ENCODE peak calls at places on chromosome 15, in four cellular contexts. W, X, A and O are unnamed samples.

GRCh38 chr15:83871808-83872559 is 218.1 kb downstream of the ADAMTSL3 start:
- DNase-seq in W (no peak), X (no peak), A (peak), O (no peak)

GRCh38 chr15:85865070-85865684 is 70.5 kb upstream of the KLHL25 start:
- DNase-seq in W (no peak), X (peak), A (peak), O (peak)

GRCh38 chr15:32656091-32656860 is 14.8 kb downstream of the SCG5 start:
- DNase-seq in W (no peak), X (no peak), A (no peak), O (no peak)

GRCh38 chr15:81360491-81360890 is 13.5 kb downstream of the TMC3 start:
- DNase-seq in W (no peak), X (no peak), A (no peak), O (no peak)

GRCh38 chr15:47027322-47027946 is 689.9 kb upstream of the SEMA6D start:
- DNase-seq in W (no peak), X (peak), A (no peak), O (no peak)

GRCh38 chr15:90465930-90466567 is 63.7 kb upstream of the CRTC3 start:
- DNase-seq in W (no peak), X (no peak), A (no peak), O (no peak)

GRCh38 chr15:74365619-74366445 is 1.6 kb downstream of the CYP11A1 start:
- DNase-seq in W (peak), X (no peak), A (peak), O (no peak)

GRCh38 chr15:34584321-34584668 is 844 bp upstream of the GOLGA8B start:
- DNase-seq in W (no peak), X (peak), A (no peak), O (no peak)

GRCh38 chr15:88479169-88479568 is 11.7 kb downstream of the MRPS11 start:
- DNase-seq in W (no peak), X (peak), A (no peak), O (no peak)
- TF ChIP-seq CTCF in W (no peak), X (peak), A (no peak), O (no peak)

DNA sequence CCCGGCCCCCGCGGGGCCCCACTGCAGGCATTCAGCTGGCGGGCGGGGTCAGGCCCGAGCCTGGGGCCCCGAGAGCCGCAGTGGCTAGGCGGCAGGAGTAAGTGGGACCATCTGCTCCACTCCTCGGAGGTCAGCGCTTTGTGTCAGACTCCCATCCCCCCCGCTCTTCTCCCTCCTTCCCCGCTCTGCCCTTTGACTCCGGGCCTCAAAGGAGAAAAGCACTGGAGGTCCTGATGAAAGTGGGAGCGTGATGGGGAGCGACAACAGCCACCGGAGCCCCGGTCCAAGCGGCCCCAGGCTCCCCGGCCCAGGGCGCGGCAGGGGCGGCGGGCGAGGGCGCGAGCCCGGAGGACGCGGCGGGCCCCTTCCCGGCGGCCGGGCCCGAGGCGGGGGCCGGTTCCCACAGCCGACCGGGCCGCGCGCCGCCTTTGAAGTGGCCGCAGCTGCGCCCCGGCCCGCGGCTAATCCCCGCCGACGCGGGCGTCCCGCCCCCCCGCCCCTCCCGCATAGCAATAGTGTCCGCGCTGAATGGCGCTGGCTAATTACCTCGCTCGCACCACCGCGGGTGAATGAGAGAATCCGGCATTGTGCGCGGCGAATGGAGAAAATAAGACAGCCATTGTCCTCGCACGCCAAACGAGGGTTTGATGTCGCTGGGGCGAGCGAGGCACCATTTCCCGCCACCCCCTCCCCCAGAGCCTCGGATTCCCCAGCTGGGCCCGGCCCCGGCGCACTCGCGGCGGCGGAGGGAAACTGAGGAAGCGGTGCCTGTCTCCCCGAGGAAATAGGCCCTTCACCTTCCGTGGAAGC is 22.4 kb downstream of the IGDCC3 start:
- DNase-seq in W (no peak), X (peak), A (no peak), O (no peak)
- H3K4me3 ChIP-seq in W (peak), X (peak), A (peak), O (no peak)

GRCh38 chr15:71136159-71137137 is 21.2 kb downstream of the THSD4 start:
- DNase-seq in W (no peak), X (peak), A (peak), O (no peak)
- TF ChIP-seq CTCF in W (no peak), X (no peak), A (peak), O (no peak)

DNA sequence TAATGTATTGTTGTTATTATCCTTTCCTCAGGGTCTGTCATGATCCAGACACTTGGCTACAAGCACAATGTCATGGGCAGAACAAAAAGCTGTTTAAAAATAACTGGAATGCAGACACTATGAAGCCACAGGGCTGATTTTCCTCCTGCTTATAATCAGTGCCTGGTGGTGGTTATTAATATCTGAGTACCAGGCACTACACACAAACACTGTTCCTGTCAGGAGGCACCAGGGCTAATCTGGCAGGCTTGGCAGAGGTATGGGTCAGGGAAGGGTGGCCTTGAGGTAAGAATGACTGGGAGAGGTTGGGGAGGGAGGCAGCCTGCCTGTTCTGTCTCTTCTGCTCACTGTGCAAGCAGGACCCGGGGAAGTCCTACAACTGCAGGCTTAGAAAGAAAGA is 67.2 kb downstream of the WDR76 start:
- DNase-seq in W (no peak), X (no peak), A (no peak), O (no peak)
- H3K4me3 ChIP-seq in W (no peak), X (no peak), A (no peak), O (no peak)

DNA sequence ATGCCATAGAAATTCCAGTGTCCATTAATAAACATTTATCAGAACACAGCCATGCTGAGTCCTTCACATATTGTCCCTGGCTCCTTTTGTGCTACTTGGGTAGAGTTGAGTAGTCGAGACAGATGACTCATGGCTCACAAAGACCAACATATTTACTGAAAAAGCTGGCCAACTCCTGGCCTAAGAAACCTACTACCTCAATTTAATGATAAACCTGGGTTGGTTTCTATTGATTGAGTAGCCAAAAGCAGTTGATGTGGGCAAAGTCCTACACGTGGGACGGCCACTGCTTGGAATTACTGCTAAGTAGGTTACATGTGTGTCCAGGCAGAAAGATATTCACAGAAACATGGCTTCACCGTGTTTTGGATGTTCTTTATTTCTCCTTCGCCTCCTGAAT is 402.2 kb downstream of the NR2F2 start:
- DNase-seq in W (no peak), X (no peak), A (no peak), O (no peak)
- TF ChIP-seq CTCF in W (no peak), X (no peak), A (no peak), O (no peak)

DNA sequence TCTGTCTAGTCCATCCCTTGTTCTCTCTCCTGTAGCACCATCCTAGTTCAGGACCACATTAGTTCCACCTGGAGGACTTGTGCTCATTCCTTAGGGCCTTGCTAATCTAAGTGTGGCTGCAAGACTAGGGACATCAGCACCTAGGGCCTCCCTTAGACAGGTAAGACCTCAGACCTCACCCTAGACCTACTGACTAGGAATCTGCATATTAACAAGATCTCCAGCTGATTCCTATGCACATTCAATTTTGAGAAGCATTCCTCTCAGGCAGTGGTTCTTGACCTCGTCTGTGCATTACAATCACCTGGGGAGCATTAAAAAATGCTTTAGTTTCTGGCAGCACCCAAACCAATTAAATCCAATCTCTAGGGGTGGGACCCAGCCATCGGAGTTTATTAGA is 238.4 kb upstream of the RGMA start:
- DNase-seq in W (no peak), X (no peak), A (no peak), O (no peak)
- H3K4me3 ChIP-seq in W (no peak), X (no peak), A (no peak), O (no peak)

GRCh38 chr15:76787273-76787672 is 117.9 kb downstream of the SCAPER start:
- DNase-seq in W (no peak), X (no peak), A (no peak), O (no peak)
- TF ChIP-seq CTCF in W (no peak), X (no peak), A (no peak), O (no peak)